ENCODE peak calls at places on chromosomes 6 and 20, in ten cellular contexts. G is foreskin fibroblast, I is ascending aorta, Z is heart right ventricle, K is psoas muscle, C is OCI-LY7, D is tibial artery, W is GM12878, M is kidney epithelial cell, J is upper lobe of right lung. H is an unnamed sample.

GRCh38 chr6:102848796-102849195 is 1455.3 kb downstream of the GRIK2 start:
- DNase-seq in C (no peak), M (no peak), K (no peak), D (no peak), G (no peak), J (no peak), Z (no peak), I (no peak), W (no peak), H (no peak)

GRCh38 chr20:48694466-48694865 is 133.3 kb downstream of the PREX1 start:
- DNase-seq in K (no peak), D (no peak), I (no peak), G (no peak), J (peak; percentile 22), Z (no peak), M (no peak), C (no peak), W (no peak), H (no peak)

GRCh38 chr6:12875061-12875460 is 158.5 kb downstream of the PHACTR1 start:
- DNase-seq in D (no peak), C (no peak), J (no peak), M (no peak), Z (no peak), I (no peak), K (no peak), W (no peak), G (peak; percentile 92), H (peak; percentile 8)

GRCh38 chr20:17936791-17937687 is 31.6 kb downstream of the SNX5 start:
- DNase-seq in G (peak; percentile 86), K (peak; percentile 67), J (no peak), I (no peak), D (peak; percentile 57), C (no peak), W (no peak), Z (peak; percentile 58), M (no peak), H (peak; percentile 72)

GRCh38 chr6:168355716-168356522 is 36.3 kb upstream of the DACT2 start:
- DNase-seq in M (no peak), K (peak; percentile 68), W (no peak), J (peak; percentile 82), D (no peak), G (no peak), I (no peak), C (no peak), Z (peak; percentile 57), H (peak; percentile 65)

GRCh38 chr6:44699851-44700250 is 312.3 kb downstream of the CDC5L start:
- DNase-seq in I (no peak), J (no peak), M (no peak), K (no peak), Z (no peak), W (no peak), C (no peak), G (no peak), D (no peak), H (no peak)

GRCh38 chr6:9540534-9541126 is 874.2 kb downstream of the TFAP2A start:
- DNase-seq in D (no peak), Z (no peak), M (no peak), J (no peak), I (no peak), G (peak; percentile 79), W (no peak), C (peak; percentile 37), K (no peak), H (peak; percentile 79)

GRCh38 chr6:13194852-13195251 is 133.5 kb downstream of the TBC1D7 start:
- DNase-seq in J (no peak), Z (peak; percentile 24), M (no peak), K (peak; percentile 52), G (peak; percentile 89), D (peak; percentile 31), W (no peak), I (no peak), C (peak; percentile 79), H (peak; percentile 81)

GRCh38 chr20:62901891-62902290 is 24.4 kb downstream of the DIDO1 start:
- DNase-seq in J (no peak), Z (no peak), C (no peak), G (no peak), W (no peak), I (no peak), M (no peak), D (no peak), K (no peak), H (no peak)

GRCh38 chr20:62898970-62899632 is 27.2 kb downstream of the DIDO1 start:
- DNase-seq in W (no peak), M (no peak), Z (no peak), D (no peak), J (no peak), G (no peak), K (no peak), I (no peak), C (no peak), H (no peak)

GRCh38 chr20:62900052-62900691 is 26.1 kb downstream of the DIDO1 start:
- DNase-seq in Z (peak; percentile 72), M (no peak), K (peak; percentile 87), J (peak; percentile 84), W (no peak), I (peak; percentile 23), C (peak; percentile 75), D (peak; percentile 71), G (peak; percentile 91), H (peak; percentile 82)

GRCh38 chr20:62899633-62900051 is 26.7 kb downstream of the DIDO1 start:
- DNase-seq in G (peak; percentile 34), I (no peak), K (no peak), D (no peak), M (no peak), W (no peak), C (no peak), Z (no peak), J (no peak), H (peak; percentile 23)

DNA sequence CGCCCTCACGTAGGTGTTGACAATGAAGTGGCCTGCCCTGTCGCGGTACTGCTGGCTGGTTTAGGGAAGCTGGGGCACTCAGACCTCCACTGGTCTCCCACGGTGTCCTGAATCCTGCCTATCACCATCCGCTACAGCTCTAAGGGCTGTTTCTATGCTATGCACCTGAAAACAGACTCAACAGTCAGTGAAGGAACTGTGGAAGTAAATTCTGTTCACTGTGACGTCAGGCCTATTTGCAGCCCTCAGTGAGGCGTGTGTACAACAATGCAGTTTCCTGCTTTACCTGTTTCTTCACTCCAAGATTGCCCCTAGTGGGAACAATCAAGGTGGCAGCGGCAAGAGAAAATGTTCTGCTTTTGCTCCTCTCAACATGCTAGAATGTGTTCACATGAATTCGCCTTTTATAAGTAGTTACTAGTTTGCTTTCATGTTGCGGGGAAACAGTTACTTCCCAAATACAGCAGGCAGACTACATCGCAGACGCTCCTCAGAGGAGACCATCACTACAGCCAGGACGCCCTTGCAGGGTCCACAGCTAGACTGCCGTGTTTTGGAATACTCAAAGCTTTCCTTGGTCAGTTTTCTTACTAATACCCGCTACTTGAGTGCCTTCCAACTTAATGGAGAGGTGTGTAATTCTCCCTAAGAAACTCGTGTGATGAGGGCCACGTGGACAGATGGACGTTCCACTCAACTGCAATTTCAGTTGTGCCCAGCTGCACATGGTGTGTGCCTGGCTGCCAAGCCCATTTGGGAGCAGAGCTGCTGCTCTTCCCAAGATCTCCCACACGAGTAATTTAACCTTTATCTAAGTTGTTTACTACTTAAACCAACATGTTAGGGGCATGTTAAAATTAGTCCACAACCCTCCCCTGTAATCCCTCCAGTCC is 25.4 kb downstream of the DIDO1 start:
- DNase-seq in D (no peak), M (peak; percentile 34), G (peak; percentile 47), I (no peak), K (no peak), C (peak; percentile 46), Z (no peak), J (no peak), W (no peak), H (peak; percentile 10)
- TF ChIP-seq CTCF in D (no peak), M (peak; percentile 34), G (no peak), I (no peak), K (no peak), C (no peak), Z (no peak), J (no peak), W (peak; percentile 2), H (peak; percentile 22)

DNA sequence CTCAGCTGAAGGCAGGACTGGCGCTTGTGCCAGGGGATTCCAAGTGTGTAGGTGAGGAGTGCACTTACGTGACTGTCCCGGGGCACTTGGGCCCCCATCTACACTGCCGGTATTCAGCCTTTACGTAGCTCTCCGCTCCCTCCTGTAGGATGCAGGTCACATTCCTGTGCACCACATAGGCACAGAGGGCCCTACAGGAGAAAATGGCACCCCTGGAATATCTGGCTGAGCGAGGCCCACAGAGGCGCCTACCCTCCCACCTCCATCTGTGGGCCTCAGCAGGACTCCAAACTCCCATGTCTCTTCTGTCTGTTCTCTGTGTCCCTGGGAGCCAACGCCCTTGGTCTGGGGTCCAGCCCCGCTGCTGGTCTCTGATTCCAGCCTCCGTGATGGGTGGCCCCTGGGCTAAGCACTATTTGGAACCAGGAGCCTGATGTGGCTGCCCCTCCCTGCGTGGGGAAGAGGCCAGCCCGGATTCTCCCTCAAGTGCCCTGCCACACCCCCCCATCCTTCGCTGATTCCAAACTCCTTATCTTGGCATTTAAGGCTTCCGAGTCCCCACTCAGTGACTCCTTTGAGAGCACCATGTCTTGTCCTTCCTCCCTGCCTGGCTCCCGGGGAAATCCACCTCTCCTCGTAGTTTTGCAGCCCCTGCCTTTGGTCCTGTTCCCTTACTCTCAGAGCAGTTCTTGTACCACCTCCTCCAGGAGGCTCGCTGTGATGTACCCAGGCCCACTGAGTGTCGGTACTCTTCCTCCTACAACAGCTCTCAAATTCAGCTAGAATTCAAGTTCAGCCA is 1.5 kb downstream of the EMILIN3 start:
- DNase-seq in M (no peak), C (no peak), K (no peak), Z (no peak), G (no peak), I (no peak), D (no peak), W (no peak), J (no peak), H (no peak)
- H3K4me3 ChIP-seq in M (no peak overlapping the region), C (no peak overlapping the region), K (peak overlapping the region; percentile 53), Z (peak overlapping the region; percentile 50), G (peak overlapping the region; percentile 46), I (peak overlapping the region; percentile 61), D (peak overlapping the region; percentile 44), W (no peak overlapping the region), J (no peak overlapping the region), H (no peak overlapping the region)

DNA sequence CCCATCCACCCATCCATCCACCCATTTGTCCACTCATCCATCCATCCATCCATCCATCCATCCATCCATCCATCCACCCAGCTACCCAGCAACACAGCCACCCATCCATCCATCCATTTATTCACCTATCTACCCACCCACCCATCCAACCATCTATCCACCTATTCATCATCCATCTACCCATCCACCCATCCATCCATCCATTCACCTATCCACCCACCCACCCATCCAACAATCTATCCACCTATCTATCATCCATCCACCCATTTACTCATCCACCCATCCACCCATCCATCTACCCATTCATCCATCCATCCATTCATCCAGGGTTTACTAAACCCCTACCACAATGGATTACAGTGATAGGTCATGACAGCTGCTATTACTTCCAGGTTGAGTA is 7.4 kb downstream of the SERPINB1 start:
- DNase-seq in Z (no peak), D (no peak), J (no peak), I (no peak), C (no peak), K (no peak), G (no peak), M (no peak), W (no peak), H (no peak)
- TF ChIP-seq CTCF in Z (no peak), D (no peak), J (no peak), I (no peak), C (no peak), K (no peak), G (no peak), M (no peak), W (no peak), H (no peak)

GRCh38 chr20:4013041-4013440 is 2.3 kb downstream of the RNF24 start:
- DNase-seq in J (no peak), D (no peak), Z (no peak), C (no peak), I (no peak), W (no peak), G (no peak), M (no peak), K (no peak), H (no peak)

GRCh38 chr20:4018015-4018748 is 2.8 kb upstream of the RNF24 start:
- DNase-seq in I (no peak), G (peak; percentile 52), Z (no peak), J (no peak), K (no peak), W (no peak), M (no peak), D (no peak), C (no peak), H (peak; percentile 37)

GRCh38 chr20:4017051-4017702 is 1.8 kb upstream of the RNF24 start:
- DNase-seq in I (no peak), K (no peak), C (no peak), D (no peak), G (no peak), M (no peak), Z (no peak), W (no peak), J (no peak), H (no peak)

GRCh38 chr20:4014031-4014474 is 1.3 kb downstream of the RNF24 start:
- DNase-seq in K (no peak), I (no peak), D (no peak), M (peak; percentile 60), W (no peak), Z (no peak), J (no peak), C (peak; percentile 48), G (peak; percentile 89), H (peak; percentile 89)

GRCh38 chr20:4016349-4017050 is 1.1 kb upstream of the RNF24 start:
- DNase-seq in G (no peak), K (no peak), M (no peak), C (no peak), D (no peak), Z (no peak), W (no peak), J (no peak), I (no peak), H (no peak)
- H3K4me3 ChIP-seq in G (no peak overlapping the region), K (no peak overlapping the region), M (no peak overlapping the region), C (no peak overlapping the region), D (no peak overlapping the region), Z (no peak overlapping the region), W (no peak overlapping the region), J (no peak overlapping the region), I (no peak overlapping the region), H (no peak overlapping the region)

H was measured in fibroblast of pulmonary artery.